ENCODE peak calls at places on chromosome 4, in nine cellular contexts. M, Z, I, R, F, Q, D, S and X are unnamed samples.

GRCh38 chr4:145904413-145905177 is 34.0 kb downstream of the ZNF827 start:
- DNase-seq in M (no peak), Z (peak; percentile 20), I (no peak), R (no peak), F (no peak), Q (no peak), D (no peak), S (peak; percentile 40), X (no peak)

GRCh38 chr4:184826315-184827266 is 823 bp upstream of the ACSL1 start:
- DNase-seq in M (no peak), Z (peak; percentile 31), I (no peak), R (no peak), F (peak; percentile 36), Q (peak; percentile 42), D (no peak), S (peak; percentile 41), X (no peak)

GRCh38 chr4:8468746-8469535 is 28.4 kb downstream of the TRMT44 start:
- DNase-seq in M (peak; percentile 26), Z (peak; percentile 4), I (peak; percentile 65), R (peak; percentile 47), F (peak; percentile 7), Q (no peak), D (peak; percentile 55), S (peak; percentile 58), X (no peak)

GRCh38 chr4:55079451-55080173 is 45.8 kb downstream of the KDR start:
- DNase-seq in M (no peak), Z (peak; percentile 6), I (no peak), R (no peak), F (no peak), Q (no peak), D (no peak), S (no peak), X (no peak)

GRCh38 chr4:94403735-94404134 is 48.0 kb upstream of the PDLIM5 start:
- DNase-seq in M (no peak), Z (no peak), I (peak; percentile 51), R (no peak), F (no peak), Q (no peak), D (no peak), S (no peak), X (no peak)

GRCh38 chr4:2793920-2794706 is 1.2 kb downstream of the SH3BP2 start:
- DNase-seq in M (no peak), Z (no peak), I (no peak), R (no peak), F (no peak), Q (no peak), D (no peak), S (peak; percentile 40), X (peak; percentile 77)

GRCh38 chr4:162061214-162061613 is 102.6 kb downstream of the FSTL5 start:
- DNase-seq in M (no peak), Z (no peak), I (peak; percentile 47), R (no peak), F (no peak), Q (no peak), D (no peak), S (peak; percentile 46), X (no peak)

GRCh38 chr4:39103291-39103690 is 41.3 kb downstream of the KLHL5 start:
- DNase-seq in M (no peak), Z (no peak), I (no peak), R (no peak), F (no peak), Q (no peak), D (no peak), S (no peak), X (no peak)

GRCh38 chr4:2436301-2436700 is 17.5 kb downstream of the CFAP99 start:
- DNase-seq in M (no peak), Z (peak; percentile 4), I (peak; percentile 49), R (no peak), F (no peak), Q (no peak), D (no peak), S (no peak), X (no peak)

GRCh38 chr4:122379239-122379638 is 428 bp downstream of the ADAD1 start:
- DNase-seq in M (no peak), Z (no peak), I (no peak), R (no peak), F (no peak), Q (no peak), D (no peak), S (no peak), X (no peak)

GRCh38 chr4:48949518-48950207 is 36.4 kb upstream of the CWH43 start:
- DNase-seq in M (no peak), Z (no peak), I (peak; percentile 38), R (no peak), F (no peak), Q (no peak), D (no peak), S (peak; percentile 81), X (no peak)

GRCh38 chr4:76011700-76012387 is 4.5 kb upstream of the CXCL9 start:
- DNase-seq in M (no peak), Z (no peak), I (peak; percentile 61), R (no peak), F (no peak), Q (no peak), D (no peak), S (peak; percentile 31), X (no peak)

GRCh38 chr4:111847256-111848108 is 297.8 kb upstream of the FAM241A start:
- DNase-seq in M (no peak), Z (no peak), I (no peak), R (no peak), F (no peak), Q (no peak), D (no peak), S (no peak), X (no peak)

GRCh38 chr4:37305984-37306383 is 61.4 kb downstream of the NWD2 start:
- DNase-seq in M (no peak), Z (no peak), I (no peak), R (no peak), F (no peak), Q (no peak), D (no peak), S (no peak), X (no peak)

GRCh38 chr4:84913176-84913575 is 53.3 kb downstream of the WDFY3 start:
- DNase-seq in M (no peak), Z (no peak), I (no peak), R (no peak), F (no peak), Q (no peak), D (no peak), S (no peak), X (no peak)

GRCh38 chr4:187019896-187020295 is 296.2 kb upstream of the FAT1 start:
- DNase-seq in M (no peak), Z (no peak), I (no peak), R (no peak), F (no peak), Q (no peak), D (no peak), S (no peak), X (no peak)